ENCODE peak calls at places on chromosomes 6 and 20, in five cellular contexts. One of them, this sample, is unnamed.

GRCh38 chr6:36735110-36735971 is 37.7 kb downstream of the RAB44 start:
- DNase-seq in hepatocyte: peak; percentile 68
- DNase-seq in fibroblast of lung: peak; percentile 76
- DNase-seq in ascending aorta: peak; percentile 59
- DNase-seq in GM23338: peak; percentile 52
- DNase-seq in this sample: peak; percentile 33

GRCh38 chr6:36873612-36874011 is 991 bp downstream of the PPIL1 start:
- DNase-seq in hepatocyte: no peak
- DNase-seq in fibroblast of lung: no peak
- DNase-seq in ascending aorta: no peak
- DNase-seq in GM23338: peak; percentile 33
- DNase-seq in this sample: no peak

GRCh38 chr6:219641-220198 is 72.6 kb upstream of the DUSP22 start:
- DNase-seq in hepatocyte: peak; percentile 64
- DNase-seq in fibroblast of lung: peak; percentile 62
- DNase-seq in ascending aorta: peak; percentile 16
- DNase-seq in GM23338: peak; percentile 37
- DNase-seq in this sample: no peak

GRCh38 chr6:30234361-30234760 is 21.2 kb upstream of the TRIM26 start:
- DNase-seq in hepatocyte: no peak
- DNase-seq in fibroblast of lung: no peak
- DNase-seq in ascending aorta: no peak
- DNase-seq in GM23338: no peak
- DNase-seq in this sample: no peak

GRCh38 chr6:49839957-49840356 is 26.4 kb downstream of the CRISP1 start:
- DNase-seq in hepatocyte: no peak
- DNase-seq in fibroblast of lung: no peak
- DNase-seq in ascending aorta: no peak
- DNase-seq in GM23338: no peak
- DNase-seq in this sample: no peak

GRCh38 chr6:119037941-119038623 is 40.4 kb downstream of the FAM184A start:
- DNase-seq in hepatocyte: no peak
- DNase-seq in fibroblast of lung: no peak
- DNase-seq in ascending aorta: no peak
- DNase-seq in GM23338: peak; percentile 43
- DNase-seq in this sample: no peak

GRCh38 chr20:55881204-55881603 is 124.1 kb downstream of the CBLN4 start:
- DNase-seq in hepatocyte: no peak
- DNase-seq in fibroblast of lung: no peak
- DNase-seq in ascending aorta: no peak
- DNase-seq in GM23338: no peak
- DNase-seq in this sample: no peak

GRCh38 chr6:36979343-36979742 is 6.7 kb downstream of the MTCH1 start:
- DNase-seq in hepatocyte: peak; percentile 68
- DNase-seq in fibroblast of lung: peak; percentile 28
- DNase-seq in ascending aorta: no peak
- DNase-seq in GM23338: no peak
- DNase-seq in this sample: peak; percentile 36

GRCh38 chr20:58142843-58143185 is 85.6 kb downstream of the ANKRD60 start:
- DNase-seq in hepatocyte: no peak
- DNase-seq in fibroblast of lung: no peak
- DNase-seq in ascending aorta: no peak
- DNase-seq in GM23338: no peak
- DNase-seq in this sample: no peak

GRCh38 chr6:55450007-55450406 is 122.7 kb downstream of the GFRAL start:
- DNase-seq in hepatocyte: no peak
- DNase-seq in fibroblast of lung: peak; percentile 15
- DNase-seq in ascending aorta: no peak
- DNase-seq in GM23338: no peak
- DNase-seq in this sample: no peak

GRCh38 chr6:93420163-93420806 is 926 bp upstream of the EPHA7 start:
- DNase-seq in hepatocyte: no peak
- DNase-seq in fibroblast of lung: no peak
- DNase-seq in ascending aorta: no peak
- DNase-seq in GM23338: peak; percentile 52
- DNase-seq in this sample: no peak

GRCh38 chr6:138575257-138575656 is 76.0 kb upstream of the NHSL1 start:
- DNase-seq in hepatocyte: no peak
- DNase-seq in fibroblast of lung: no peak
- DNase-seq in ascending aorta: no peak
- DNase-seq in GM23338: no peak
- DNase-seq in this sample: no peak

GRCh38 chr6:56450882-56451739 is 191.6 kb downstream of the DST start:
- DNase-seq in hepatocyte: peak; percentile 13
- DNase-seq in fibroblast of lung: peak; percentile 51
- DNase-seq in ascending aorta: no peak
- DNase-seq in GM23338: no peak
- DNase-seq in this sample: no peak

GRCh38 chr6:126307859-126308258 is 32.1 kb upstream of the CENPW start:
- DNase-seq in hepatocyte: no peak
- DNase-seq in fibroblast of lung: peak; percentile 72
- DNase-seq in ascending aorta: no peak
- DNase-seq in GM23338: no peak
- DNase-seq in this sample: peak; percentile 30

GRCh38 chr20:16761305-16761829 is 13.2 kb downstream of the OTOR start:
- DNase-seq in hepatocyte: peak; percentile 79
- DNase-seq in fibroblast of lung: peak; percentile 59
- DNase-seq in ascending aorta: no peak
- DNase-seq in GM23338: peak; percentile 85
- DNase-seq in this sample: peak; percentile 44

GRCh38 chr6:53410508-53411258 is 61.9 kb upstream of the ELOVL5 start:
- DNase-seq in hepatocyte: peak; percentile 46
- DNase-seq in fibroblast of lung: peak; percentile 11
- DNase-seq in ascending aorta: no peak
- DNase-seq in GM23338: peak; percentile 65
- DNase-seq in this sample: peak; percentile 7

GRCh38 chr6:164928041-164928321 is 381.4 kb downstream of the C6orf118 start:
- DNase-seq in hepatocyte: no peak
- DNase-seq in fibroblast of lung: no peak
- DNase-seq in ascending aorta: no peak
- DNase-seq in GM23338: no peak
- DNase-seq in this sample: no peak

GRCh38 chr6:149347067-149347466 is 29.6 kb downstream of the TAB2 start:
- DNase-seq in hepatocyte: no peak
- DNase-seq in fibroblast of lung: peak; percentile 80
- DNase-seq in ascending aorta: no peak
- DNase-seq in GM23338: no peak
- DNase-seq in this sample: no peak

GRCh38 chr6:38725414-38726183 is 10.5 kb downstream of the DNAH8 start:
- DNase-seq in hepatocyte: no peak
- DNase-seq in fibroblast of lung: peak; percentile 24
- DNase-seq in ascending aorta: no peak
- DNase-seq in GM23338: peak; percentile 15
- DNase-seq in this sample: no peak

GRCh38 chr20:57819981-57820380 is 110.2 kb upstream of the PMEPA1 start:
- DNase-seq in hepatocyte: no peak
- DNase-seq in fibroblast of lung: no peak
- DNase-seq in ascending aorta: no peak
- DNase-seq in GM23338: no peak
- DNase-seq in this sample: no peak

GRCh38 chr6:37048851-37049734 is 43.6 kb downstream of the FGD2 start:
- DNase-seq in hepatocyte: peak; percentile 42
- DNase-seq in fibroblast of lung: peak; percentile 76
- DNase-seq in ascending aorta: peak; percentile 30
- DNase-seq in GM23338: no peak
- DNase-seq in this sample: peak; percentile 72

GRCh38 chr20:46272389-46273047 is 35.8 kb downstream of the CDH22 start:
- DNase-seq in hepatocyte: no peak
- DNase-seq in fibroblast of lung: no peak
- DNase-seq in ascending aorta: no peak
- DNase-seq in GM23338: no peak
- DNase-seq in this sample: no peak

GRCh38 chr20:56759741-56760278 is 130.7 kb downstream of the TFAP2C start:
- DNase-seq in hepatocyte: no peak
- DNase-seq in fibroblast of lung: no peak
- DNase-seq in ascending aorta: no peak
- DNase-seq in GM23338: no peak
- DNase-seq in this sample: no peak

GRCh38 chr6:53615633-53616449 is 49.7 kb downstream of the KLHL31 start:
- DNase-seq in hepatocyte: peak; percentile 73
- DNase-seq in fibroblast of lung: peak; percentile 87
- DNase-seq in ascending aorta: no peak
- DNase-seq in GM23338: peak; percentile 13
- DNase-seq in this sample: no peak

GRCh38 chr20:4136078-4136966 is 121.0 kb upstream of the RNF24 start:
- DNase-seq in hepatocyte: no peak
- DNase-seq in fibroblast of lung: no peak
- DNase-seq in ascending aorta: no peak
- DNase-seq in GM23338: no peak
- DNase-seq in this sample: no peak

GRCh38 chr20:4135385-4136077 is 120.2 kb upstream of the RNF24 start:
- DNase-seq in hepatocyte: peak; percentile 91
- DNase-seq in fibroblast of lung: peak; percentile 99
- DNase-seq in ascending aorta: no peak
- DNase-seq in GM23338: no peak
- DNase-seq in this sample: peak; percentile 94

GRCh38 chr20:4134861-4135379 is 119.6 kb upstream of the RNF24 start:
- DNase-seq in hepatocyte: no peak
- DNase-seq in fibroblast of lung: no peak
- DNase-seq in ascending aorta: no peak
- DNase-seq in GM23338: no peak
- DNase-seq in this sample: no peak

GRCh38 chr20:4132956-4133355 is 117.6 kb upstream of the RNF24 start:
- DNase-seq in hepatocyte: no peak
- DNase-seq in fibroblast of lung: no peak
- DNase-seq in ascending aorta: no peak
- DNase-seq in GM23338: no peak
- DNase-seq in this sample: no peak

DNA sequence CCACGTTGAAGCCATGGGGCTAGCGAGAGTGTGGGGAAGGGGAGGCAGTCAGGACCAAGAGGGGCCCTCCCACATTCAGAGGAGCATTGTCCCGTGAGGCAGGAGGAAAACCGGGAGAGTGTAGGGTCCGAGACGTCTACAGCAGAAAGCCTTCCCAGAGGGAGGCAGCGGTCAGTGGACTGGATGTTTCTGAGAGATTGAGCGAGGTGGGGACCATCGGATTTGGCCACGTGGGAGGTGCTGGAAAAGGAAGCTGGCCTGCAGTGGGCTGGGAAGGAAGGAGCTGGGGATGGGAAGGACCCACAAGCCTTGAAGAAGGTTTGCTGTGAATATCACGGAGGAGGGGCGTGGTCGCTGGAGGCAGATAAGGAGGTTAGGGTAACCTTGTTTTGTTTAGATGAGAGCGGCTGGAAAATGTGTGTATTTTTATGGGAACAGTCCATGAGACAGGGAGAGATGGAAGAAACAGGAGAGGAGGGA is 119.0 kb upstream of the RNF24 start:
- DNase-seq in hepatocyte: no peak
- DNase-seq in fibroblast of lung: no peak
- DNase-seq in ascending aorta: no peak
- DNase-seq in GM23338: no peak
- DNase-seq in this sample: no peak
- H3K4me3 ChIP-seq in hepatocyte: no peak overlapping the region
- H3K4me3 ChIP-seq in fibroblast of lung: no peak overlapping the region
- H3K4me3 ChIP-seq in ascending aorta: no peak overlapping the region
- H3K4me3 ChIP-seq in GM23338: no peak overlapping the region
- H3K4me3 ChIP-seq in this sample: no peak overlapping the region

GRCh38 chr6:63121166-63121565 is 90.1 kb upstream of the FKBP1C start:
- DNase-seq in hepatocyte: no peak
- DNase-seq in fibroblast of lung: no peak
- DNase-seq in ascending aorta: no peak
- DNase-seq in GM23338: peak; percentile 37
- DNase-seq in this sample: no peak
- TF ChIP-seq CTCF in hepatocyte: no peak
- TF ChIP-seq CTCF in fibroblast of lung: no peak
- TF ChIP-seq CTCF in ascending aorta: no peak
- TF ChIP-seq CTCF in GM23338: peak; percentile 38
- TF ChIP-seq CTCF in this sample: no peak

GRCh38 chr20:61253640-61254511 is 1.8 kb downstream of the CDH4 start:
- DNase-seq in hepatocyte: peak; percentile 23
- DNase-seq in fibroblast of lung: peak; percentile 61
- DNase-seq in ascending aorta: no peak
- DNase-seq in GM23338: peak; percentile 60
- DNase-seq in this sample: no peak
- H3K4me3 ChIP-seq in hepatocyte: peak overlapping the region; percentile 10
- H3K4me3 ChIP-seq in fibroblast of lung: peak overlapping the region; percentile 80
- H3K4me3 ChIP-seq in ascending aorta: no peak overlapping the region
- H3K4me3 ChIP-seq in GM23338: peak overlapping the region; percentile 66
- H3K4me3 ChIP-seq in this sample: peak overlapping the region; percentile 43

DNA sequence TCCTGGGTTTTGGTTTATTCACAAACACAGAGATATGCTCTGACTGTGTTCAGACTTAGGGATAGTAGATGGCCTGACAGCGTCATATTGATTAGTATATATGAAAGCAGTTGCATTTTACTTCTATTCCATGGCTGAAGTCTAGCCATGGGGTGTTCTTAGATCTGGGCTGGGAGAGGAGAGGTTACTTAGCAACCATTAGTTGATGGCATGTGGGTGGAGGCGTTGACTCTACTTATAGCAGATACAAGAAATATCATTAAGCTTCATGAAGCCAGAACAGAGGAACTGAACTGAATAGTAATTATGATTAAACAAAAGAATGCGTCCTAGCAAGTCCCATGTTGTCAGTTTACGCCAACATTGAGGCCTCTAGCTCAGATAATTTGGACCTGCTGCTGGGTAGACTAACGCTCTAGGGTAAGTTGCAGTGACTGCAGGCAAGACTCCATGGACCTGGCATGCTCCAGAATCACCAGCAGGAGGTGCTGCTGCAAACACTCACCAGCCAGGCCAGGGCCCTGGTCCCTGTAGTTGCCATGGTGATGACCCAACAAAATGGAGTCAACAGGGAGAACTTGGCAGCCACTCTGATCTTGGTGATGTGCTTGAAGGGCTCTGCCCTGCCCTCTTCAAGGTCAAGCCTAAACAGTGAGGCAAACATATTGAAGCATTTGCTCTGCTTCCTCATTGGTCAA is 477.4 kb downstream of the PREX1 start:
- DNase-seq in hepatocyte: no peak
- DNase-seq in fibroblast of lung: no peak
- DNase-seq in ascending aorta: no peak
- DNase-seq in GM23338: peak; percentile 81
- DNase-seq in this sample: no peak
- TF ChIP-seq CTCF in hepatocyte: peak; percentile 19
- TF ChIP-seq CTCF in fibroblast of lung: no peak
- TF ChIP-seq CTCF in ascending aorta: no peak
- TF ChIP-seq CTCF in GM23338: peak; percentile 74
- TF ChIP-seq CTCF in this sample: peak; percentile 40